ENCODE peak calls at places on chromosome 18, in six cellular contexts. N is AG10803; U is fibroblast of lung; D is body of pancreas; F is CD8-positive, alpha-beta T cell; I is lower leg skin. Z is an unnamed sample.

GRCh38 chr18:500556-501405 is at the start of gene COLEC12:
- DNase-seq in N (peak), U (no peak), D (no peak), F (no peak), I (no peak), Z (no peak)

GRCh38 chr18:63476666-63477065 is at the start of gene SERPINB5:
- DNase-seq in N (no peak), U (no peak), D (no peak), F (no peak), I (peak), Z (no peak)

GRCh38 chr18:13219012-13219396 is 444 bp downstream of the LDLRAD4 start:
- DNase-seq in N (no peak), U (no peak), D (no peak), F (no peak), I (no peak), Z (no peak)

GRCh38 chr18:79317718-79318117 is 78.0 kb upstream of the NFATC1 start:
- DNase-seq in N (peak), U (no peak), D (no peak), F (no peak), I (no peak), Z (no peak)

GRCh38 chr18:8996771-8997432 is 105.6 kb upstream of the NDUFV2 start:
- DNase-seq in N (peak), U (no peak), D (no peak), F (no peak), I (no peak), Z (peak)

GRCh38 chr18:47944972-47945843 is 14.7 kb upstream of the SMAD2 start:
- DNase-seq in N (no peak), U (peak), D (peak), F (no peak), I (no peak), Z (peak)

GRCh38 chr18:22637787-22638186 is 220.1 kb upstream of the CTAGE1 start:
- DNase-seq in N (peak), U (peak), D (no peak), F (no peak), I (no peak), Z (peak)

GRCh38 chr18:48781041-48781989 is 169.4 kb downstream of the SMAD7 start:
- DNase-seq in N (peak), U (peak), D (peak), F (no peak), I (peak), Z (peak)

GRCh38 chr18:23230688-23231087 is 95.4 kb downstream of the CABLES1 start:
- DNase-seq in N (peak), U (no peak), D (no peak), F (no peak), I (peak), Z (no peak)

GRCh38 chr18:7840445-7840844 is 273.3 kb downstream of the PTPRM start:
- DNase-seq in N (no peak), U (no peak), D (no peak), F (no peak), I (no peak), Z (peak)

GRCh38 chr18:33960393-33960792 is 264.3 kb downstream of the NOL4 start:
- DNase-seq in N (no peak), U (no peak), D (no peak), F (no peak), I (no peak), Z (no peak)

GRCh38 chr18:50155406-50155805 is 39.5 kb downstream of the MYO5B start:
- DNase-seq in N (no peak), U (no peak), D (no peak), F (no peak), I (no peak), Z (no peak)

GRCh38 chr18:49178736-49179135 is 228.0 kb upstream of the SMAD7 start:
- DNase-seq in N (peak), U (peak), D (peak), F (no peak), I (no peak), Z (peak)

GRCh38 chr18:71398530-71398929 is 1109.7 kb downstream of the SOCS6 start:
- DNase-seq in N (no peak), U (peak), D (no peak), F (no peak), I (no peak), Z (peak)
- TF ChIP-seq CTCF in N (no peak), U (no peak), D (peak), F (no peak), I (no peak), Z (peak)

GRCh38 chr18:28820353-28820752 is 643.4 kb upstream of the CDH2 start:
- DNase-seq in N (no peak), U (no peak), D (no peak), F (no peak), I (no peak), Z (no peak)

GRCh38 chr18:28831476-28831875 is 654.5 kb upstream of the CDH2 start:
- DNase-seq in N (peak), U (no peak), D (no peak), F (no peak), I (no peak), Z (no peak)

GRCh38 chr18:28824183-28824574 is 647.2 kb upstream of the CDH2 start:
- DNase-seq in N (no peak), U (no peak), D (no peak), F (no peak), I (no peak), Z (no peak)

GRCh38 chr18:28823506-28824182 is 646.7 kb upstream of the CDH2 start:
- DNase-seq in N (no peak), U (no peak), D (no peak), F (no peak), I (no peak), Z (no peak)

DNA sequence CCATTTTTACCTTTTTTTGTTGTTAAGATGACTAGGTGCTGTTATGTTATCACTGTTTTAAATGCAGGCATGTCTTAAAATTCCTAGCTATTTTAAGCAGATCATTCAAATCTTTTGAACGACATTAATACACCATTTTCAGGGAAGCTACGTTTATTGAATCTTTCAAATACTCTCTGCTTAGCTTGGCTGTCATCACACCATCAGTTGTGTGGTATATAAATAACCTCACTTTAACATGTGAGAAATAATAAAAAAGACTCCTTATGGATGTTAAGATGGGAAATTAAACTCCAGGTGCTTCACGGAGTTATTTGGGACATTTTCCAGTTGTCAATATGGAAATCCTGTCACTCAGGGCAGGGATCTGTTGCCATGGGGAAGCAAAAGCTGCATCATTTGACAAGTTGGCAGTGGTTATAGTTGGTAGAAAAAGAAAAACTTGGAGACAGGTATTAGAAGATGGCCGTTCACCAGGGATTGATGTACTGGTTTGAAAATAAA is 649.2 kb upstream of the CDH2 start:
- DNase-seq in N (no peak), U (no peak), D (no peak), F (no peak), I (no peak), Z (no peak)
- H3K4me3 ChIP-seq in N (no peak), U (no peak), D (no peak), F (no peak), I (no peak), Z (no peak)

DNA sequence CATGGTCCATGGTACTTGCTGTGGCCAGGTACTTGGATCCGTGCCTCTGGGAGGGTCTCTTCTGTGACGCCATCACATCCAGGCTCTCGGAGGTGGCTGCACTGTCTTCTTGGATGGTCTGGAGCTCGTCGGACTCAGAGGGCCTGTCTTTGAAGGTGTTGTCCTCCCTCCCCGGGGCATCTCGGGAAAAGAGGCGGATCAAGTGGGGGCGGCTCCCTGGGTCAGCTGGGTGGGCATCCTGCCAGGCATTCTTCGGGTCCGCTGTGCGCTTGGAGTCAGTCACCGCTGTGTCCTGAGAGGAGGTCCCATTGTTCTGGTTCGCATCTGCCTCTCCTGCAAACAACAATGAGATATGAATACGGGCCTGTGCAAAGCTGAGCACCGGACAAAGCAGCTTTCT is 115.6 kb downstream of the MBP start:
- DNase-seq in N (no peak), U (no peak), D (no peak), F (no peak), I (no peak), Z (no peak)
- TF ChIP-seq CTCF in N (no peak), U (no peak), D (no peak), F (no peak), I (no peak), Z (no peak)

GRCh38 chr18:24470022-24470618 is 9.7 kb downstream of the HRH4 start:
- DNase-seq in N (no peak), U (no peak), D (no peak), F (no peak), I (no peak), Z (no peak)

GRCh38 chr18:24479371-24479770 is 18.9 kb downstream of the HRH4 start:
- DNase-seq in N (no peak), U (no peak), D (no peak), F (no peak), I (no peak), Z (no peak)

GRCh38 chr18:24470805-24471204 is 10.4 kb downstream of the HRH4 start:
- DNase-seq in N (no peak), U (no peak), D (no peak), F (no peak), I (no peak), Z (no peak)

GRCh38 chr18:24475926-24476589 is 15.6 kb downstream of the HRH4 start:
- DNase-seq in N (no peak), U (no peak), D (no peak), F (no peak), I (no peak), Z (no peak)
- H3K4me3 ChIP-seq in N (no peak), U (no peak), D (no peak), F (no peak), I (no peak), Z (no peak)

GRCh38 chr18:58194028-58194427 is 150.0 kb downstream of the NEDD4L start:
- DNase-seq in N (no peak), U (no peak), D (peak), F (no peak), I (no peak), Z (no peak)
- TF ChIP-seq CTCF in N (peak), U (no peak), D (peak), F (no peak), I (no peak), Z (peak)

GRCh38 chr18:55337908-55338521 is 250.0 kb downstream of the TCF4 start:
- DNase-seq in N (peak), U (no peak), D (no peak), F (no peak), I (no peak), Z (peak)
- H3K4me3 ChIP-seq in N (no peak), U (no peak), D (no peak), F (no peak), I (no peak), Z (peak)